ENCODE peak calls at places on chromosomes 6 and 20, in five cellular contexts. One of them, this sample, is unnamed.

GRCh38 chr6:16200231-16200941 is 38.0 kb upstream of the GMPR start:
- DNase-seq in nephron progenitor cell: peak
- DNase-seq in NCI-H774: no peak
- DNase-seq in WTC11: no peak
- DNase-seq in T47D: no peak
- DNase-seq in this sample: no peak

GRCh38 chr6:35080821-35081425 is 60.2 kb downstream of the TCP11 start:
- DNase-seq in nephron progenitor cell: no peak
- DNase-seq in NCI-H774: no peak
- DNase-seq in WTC11: no peak
- DNase-seq in T47D: no peak
- DNase-seq in this sample: no peak

GRCh38 chr6:39225946-39226437 is 3.3 kb downstream of the KCNK5 start:
- DNase-seq in nephron progenitor cell: no peak
- DNase-seq in NCI-H774: no peak
- DNase-seq in WTC11: no peak
- DNase-seq in T47D: no peak
- DNase-seq in this sample: no peak

GRCh38 chr20:61819484-61819846 is 246.2 kb downstream of the TAF4 start:
- DNase-seq in nephron progenitor cell: no peak
- DNase-seq in NCI-H774: no peak
- DNase-seq in WTC11: no peak
- DNase-seq in T47D: no peak
- DNase-seq in this sample: no peak

GRCh38 chr20:46699651-46700359 is 9.6 kb upstream of the SLC2A10 start:
- DNase-seq in nephron progenitor cell: no peak
- DNase-seq in NCI-H774: no peak
- DNase-seq in WTC11: peak
- DNase-seq in T47D: no peak
- DNase-seq in this sample: peak

GRCh38 chr6:84093405-84094049 is 60.0 kb downstream of the MRAP2 start:
- DNase-seq in nephron progenitor cell: no peak
- DNase-seq in NCI-H774: no peak
- DNase-seq in WTC11: no peak
- DNase-seq in T47D: no peak
- DNase-seq in this sample: no peak

GRCh38 chr20:20365593-20365992 is 2.3 kb upstream of the INSM1 start:
- DNase-seq in nephron progenitor cell: no peak
- DNase-seq in NCI-H774: peak
- DNase-seq in WTC11: no peak
- DNase-seq in T47D: no peak
- DNase-seq in this sample: no peak

GRCh38 chr6:89637960-89638319 is 607 bp downstream of the LYRM2 start:
- DNase-seq in nephron progenitor cell: no peak
- DNase-seq in NCI-H774: no peak
- DNase-seq in WTC11: no peak
- DNase-seq in T47D: no peak
- DNase-seq in this sample: no peak

GRCh38 chr6:37451411-37452273 is 18.6 kb downstream of the CMTR1 start:
- DNase-seq in nephron progenitor cell: no peak
- DNase-seq in NCI-H774: no peak
- DNase-seq in WTC11: no peak
- DNase-seq in T47D: no peak
- DNase-seq in this sample: no peak

GRCh38 chr20:36754656-36755222 is 8.8 kb upstream of the NDRG3 start:
- DNase-seq in nephron progenitor cell: peak
- DNase-seq in NCI-H774: no peak
- DNase-seq in WTC11: peak
- DNase-seq in T47D: peak
- DNase-seq in this sample: peak

GRCh38 chr6:834190-834589 is 141.3 kb upstream of the EXOC2 start:
- DNase-seq in nephron progenitor cell: no peak
- DNase-seq in NCI-H774: no peak
- DNase-seq in WTC11: no peak
- DNase-seq in T47D: no peak
- DNase-seq in this sample: no peak

GRCh38 chr20:9068232-9068781 is 580 bp upstream of the PLCB4 start:
- DNase-seq in nephron progenitor cell: peak
- DNase-seq in NCI-H774: peak
- DNase-seq in WTC11: peak
- DNase-seq in T47D: peak
- DNase-seq in this sample: peak

GRCh38 chr6:158002951-158003853 is 21.5 kb downstream of the SYNJ2 start:
- DNase-seq in nephron progenitor cell: no peak
- DNase-seq in NCI-H774: no peak
- DNase-seq in WTC11: no peak
- DNase-seq in T47D: no peak
- DNase-seq in this sample: no peak

GRCh38 chr20:19426356-19426755 is 213.9 kb downstream of the SLC24A3 start:
- DNase-seq in nephron progenitor cell: no peak
- DNase-seq in NCI-H774: no peak
- DNase-seq in WTC11: no peak
- DNase-seq in T47D: no peak
- DNase-seq in this sample: no peak

GRCh38 chr6:106477158-106477557 is 116.6 kb downstream of the CRYBG1 start:
- DNase-seq in nephron progenitor cell: no peak
- DNase-seq in NCI-H774: no peak
- DNase-seq in WTC11: no peak
- DNase-seq in T47D: no peak
- DNase-seq in this sample: no peak

GRCh38 chr6:158999669-159000403 is at the start of gene RSPH3:
- DNase-seq in nephron progenitor cell: peak
- DNase-seq in NCI-H774: peak
- DNase-seq in WTC11: peak
- DNase-seq in T47D: peak
- DNase-seq in this sample: peak

GRCh38 chr6:28648878-28649375 is 123.2 kb downstream of the GPX5 start:
- DNase-seq in nephron progenitor cell: no peak
- DNase-seq in NCI-H774: no peak
- DNase-seq in WTC11: no peak
- DNase-seq in T47D: no peak
- DNase-seq in this sample: no peak

GRCh38 chr6:93417421-93417996 is 1.9 kb downstream of the EPHA7 start:
- DNase-seq in nephron progenitor cell: peak
- DNase-seq in NCI-H774: peak
- DNase-seq in WTC11: no peak
- DNase-seq in T47D: no peak
- DNase-seq in this sample: no peak

GRCh38 chr6:129501401-129502051 is 208.5 kb downstream of the ARHGAP18 start:
- DNase-seq in nephron progenitor cell: peak
- DNase-seq in NCI-H774: no peak
- DNase-seq in WTC11: no peak
- DNase-seq in T47D: peak
- DNase-seq in this sample: peak